ENCODE peak calls at places on chromosome 13, in eight cellular contexts. G, Y, L, U, D, F, C and M are unnamed samples.

GRCh38 chr13:29994911-29995601 is 144.6 kb upstream of the UBL3 start:
- DNase-seq in F (no peak), Y (no peak), L (no peak), D (no peak), G (no peak), U (no peak), C (no peak), M (no peak)

GRCh38 chr13:28716511-28716910 is 2.3 kb downstream of the SLC46A3 start:
- DNase-seq in F (no peak), L (no peak), Y (no peak), U (no peak), D (peak), G (no peak), C (no peak), M (peak)

GRCh38 chr13:67217914-67218313 is 12.2 kb downstream of the PCDH9 start:
- DNase-seq in G (no peak), L (no peak), D (no peak), F (no peak), C (no peak), Y (no peak), U (no peak), M (no peak)

GRCh38 chr13:21616880-21617279 is 12.9 kb upstream of the MICU2 start:
- DNase-seq in Y (no peak), D (no peak), G (no peak), F (no peak), L (no peak), U (no peak), C (no peak), M (no peak)

GRCh38 chr13:31261241-31261640 is 61.5 kb downstream of the B3GLCT start:
- DNase-seq in C (no peak), L (no peak), D (no peak), F (no peak), G (no peak), U (no peak), Y (no peak), M (no peak)

GRCh38 chr13:111626371-111627305 is 306.2 kb downstream of the TEX29 start:
- DNase-seq in F (peak), U (no peak), C (no peak), G (no peak), Y (no peak), D (no peak), L (no peak), M (peak)

GRCh38 chr13:27226991-27227390 is 24.4 kb upstream of the RPL21 start:
- DNase-seq in Y (no peak), F (no peak), U (no peak), C (no peak), G (no peak), D (no peak), L (no peak), M (no peak)

GRCh38 chr13:64756621-64757020 is 2473.5 kb downstream of the PCDH9 start:
- DNase-seq in C (no peak), F (no peak), U (no peak), G (no peak), L (no peak), D (no peak), Y (no peak), M (no peak)

GRCh38 chr13:26255717-26256277 is 1.9 kb downstream of the CDK8 start:
- DNase-seq in L (no peak), U (no peak), G (no peak), F (no peak), C (no peak), D (no peak), Y (no peak), M (no peak)

GRCh38 chr13:29479716-29480492 is 115.6 kb downstream of the SLC7A1 start:
- DNase-seq in G (no peak), U (no peak), C (no peak), Y (no peak), L (no peak), F (no peak), D (no peak), M (no peak)

GRCh38 chr13:52850396-52851152 is 2.1 kb upstream of the PCDH8 start:
- DNase-seq in Y (no peak), C (no peak), D (peak), F (no peak), U (peak), G (no peak), L (peak), M (peak)

GRCh38 chr13:112441226-112441625 is 65.1 kb downstream of the SPACA7 start:
- DNase-seq in G (peak), F (no peak), U (no peak), C (no peak), Y (no peak), D (no peak), L (no peak), M (peak)

GRCh38 chr13:59424661-59425060 is 739.1 kb downstream of the DIAPH3 start:
- DNase-seq in C (no peak), D (no peak), G (no peak), L (no peak), F (no peak), Y (no peak), U (no peak), M (no peak)

GRCh38 chr13:40440990-40441820 is 225.2 kb downstream of the FOXO1 start:
- DNase-seq in U (no peak), F (no peak), L (peak), C (no peak), Y (no peak), G (peak), D (peak), M (peak)

GRCh38 chr13:26529441-26529840 is 28.0 kb upstream of the WASF3 start:
- DNase-seq in Y (no peak), F (no peak), C (no peak), D (no peak), L (peak), U (peak), G (no peak), M (no peak)

GRCh38 chr13:20993661-20994440 is 67.5 kb downstream of the LATS2 start:
- DNase-seq in C (no peak), F (no peak), U (no peak), G (peak), L (no peak), D (no peak), Y (no peak), M (no peak)

GRCh38 chr13:109271991-109272454 is 514.4 kb downstream of the IRS2 start:
- DNase-seq in C (no peak), F (peak), Y (no peak), U (no peak), L (no peak), G (no peak), D (no peak), M (no peak)

GRCh38 chr13:107866007-107866665 is 349.2 kb downstream of the LIG4 start:
- DNase-seq in L (peak), C (no peak), F (no peak), Y (no peak), U (no peak), G (no peak), D (no peak), M (no peak)

GRCh38 chr13:95073826-95074345 is 227.4 kb downstream of the ABCC4 start:
- DNase-seq in L (no peak), D (no peak), F (no peak), G (no peak), C (no peak), Y (no peak), U (no peak), M (no peak)

GRCh38 chr13:39417131-39417530 is 185.9 kb downstream of the LHFPL6 start:
- DNase-seq in L (peak), F (no peak), G (no peak), D (no peak), U (peak), Y (no peak), C (no peak), M (no peak)

GRCh38 chr13:24693862-24694471 is 13.8 kb downstream of the ATP12A start:
- DNase-seq in U (peak), C (no peak), G (no peak), F (no peak), Y (no peak), L (peak), D (no peak), M (no peak)

GRCh38 chr13:84648069-84648640 is 765.9 kb upstream of the SLITRK1 start:
- DNase-seq in F (no peak), C (no peak), Y (no peak), L (no peak), G (no peak), D (no peak), U (no peak), M (no peak)

GRCh38 chr13:25632166-25632888 is 260.6 kb downstream of the ATP8A2 start:
- DNase-seq in D (no peak), G (no peak), F (no peak), Y (no peak), U (no peak), L (no peak), C (no peak), M (no peak)